ENCODE peak calls at places on chromosomes 13 and 19, in ten cellular contexts. X, S, N, V, L, H, Q, O, W and Z are unnamed samples.

GRCh38 chr19:38615007-38615581 is 2.7 kb downstream of the MAP4K1 start:
- DNase-seq in X (no peak), S (no peak), N (no peak), V (no peak), L (no peak), H (no peak), Q (no peak), O (no peak), W (no peak), Z (no peak)

GRCh38 chr13:83414393-83414792 is 467.9 kb downstream of the SLITRK1 start:
- DNase-seq in X (no peak), S (no peak), N (no peak), V (no peak), L (no peak), H (peak; percentile 4), Q (no peak), O (no peak), W (no peak), Z (no peak)

GRCh38 chr13:44815507-44816074 is 173.7 kb downstream of the NUFIP1 start:
- DNase-seq in X (peak; percentile 96), S (peak; percentile 96), N (no peak), V (peak; percentile 28), L (peak; percentile 22), H (peak; percentile 87), Q (no peak), O (no peak), W (no peak), Z (no peak)

GRCh38 chr19:7230826-7231225 is 63.4 kb downstream of the INSR start:
- DNase-seq in X (peak; percentile 26), S (no peak), N (no peak), V (peak; percentile 80), L (no peak), H (no peak), Q (no peak), O (no peak), W (no peak), Z (no peak)

GRCh38 chr19:30105316-30105715 is 163.3 kb downstream of the URI1 start:
- DNase-seq in X (no peak), S (no peak), N (no peak), V (no peak), L (no peak), H (no peak), Q (no peak), O (no peak), W (no peak), Z (no peak)

GRCh38 chr19:13881231-13881691 is 4.3 kb downstream of the NANOS3 start:
- DNase-seq in X (peak; percentile 19), S (peak; percentile 41), N (no peak), V (no peak), L (no peak), H (no peak), Q (no peak), O (no peak), W (no peak), Z (no peak)

GRCh38 chr19:10988921-10989320 is 28.1 kb downstream of the SMARCA4 start:
- DNase-seq in X (no peak), S (no peak), N (no peak), V (no peak), L (no peak), H (no peak), Q (no peak), O (no peak), W (no peak), Z (no peak)

GRCh38 chr13:34290661-34291060 is 472.7 kb downstream of the RFC3 start:
- DNase-seq in X (no peak), S (no peak), N (no peak), V (no peak), L (no peak), H (no peak), Q (no peak), O (no peak), W (no peak), Z (no peak)

GRCh38 chr19:39419003-39419402 is 6.5 kb downstream of the PLEKHG2 start:
- DNase-seq in X (no peak), S (peak; percentile 6), N (no peak), V (no peak), L (no peak), H (no peak), Q (no peak), O (no peak), W (no peak), Z (no peak)

GRCh38 chr19:10808937-10809655 is 26.9 kb downstream of the TMED1 start:
- DNase-seq in X (peak; percentile 60), S (peak; percentile 81), N (no peak), V (no peak), L (no peak), H (peak; percentile 50), Q (no peak), O (no peak), W (no peak), Z (no peak)

GRCh38 chr19:18913466-18913865 is 5.7 kb downstream of the COPE start:
- DNase-seq in X (no peak), S (no peak), N (no peak), V (no peak), L (no peak), H (no peak), Q (no peak), O (no peak), W (no peak), Z (no peak)

GRCh38 chr19:4429266-4430200 is 27.1 kb downstream of the CHAF1A start:
- DNase-seq in X (no peak), S (no peak), N (no peak), V (no peak), L (no peak), H (no peak), Q (no peak), O (no peak), W (no peak), Z (no peak)

GRCh38 chr13:47672982-47673670 is 327.9 kb downstream of the SUCLA2 start:
- DNase-seq in X (peak; percentile 94), S (no peak), N (no peak), V (no peak), L (no peak), H (peak; percentile 81), Q (no peak), O (no peak), W (no peak), Z (no peak)

GRCh38 chr19:33512021-33512420 is 9.6 kb downstream of the PEPD start:
- DNase-seq in X (no peak), S (no peak), N (no peak), V (no peak), L (no peak), H (no peak), Q (no peak), O (no peak), W (no peak), Z (no peak)

GRCh38 chr13:48660356-48661076 is 6.8 kb downstream of the CYSLTR2 start:
- DNase-seq in X (no peak), S (no peak), N (no peak), V (no peak), L (peak; percentile 31), H (no peak), Q (no peak), O (no peak), W (peak; percentile 5), Z (no peak)

GRCh38 chr19:54178581-54179261 is 5.8 kb upstream of the TMC4 start:
- DNase-seq in X (no peak), S (no peak), N (no peak), V (peak; percentile 51), L (no peak), H (no peak), Q (no peak), O (peak; percentile 69), W (peak; percentile 50), Z (no peak)

GRCh38 chr19:30228113-30228725 is 144.0 kb upstream of the ZNF536 start:
- DNase-seq in X (no peak), S (no peak), N (no peak), V (no peak), L (no peak), H (no peak), Q (no peak), O (no peak), W (no peak), Z (no peak)

GRCh38 chr19:3979674-3980352 is 5.5 kb downstream of the EEF2 start:
- DNase-seq in X (no peak), S (no peak), N (no peak), V (no peak), L (no peak), H (no peak), Q (no peak), O (no peak), W (no peak), Z (no peak)

GRCh38 chr13:37934339-37935191 is 65.0 kb upstream of the TRPC4 start:
- DNase-seq in X (no peak), S (no peak), N (no peak), V (no peak), L (no peak), H (no peak), Q (no peak), O (no peak), W (no peak), Z (no peak)